ENCODE peak calls at places on chromosomes 7 and 10, in four cellular contexts. One of them, this sample, is unnamed.

GRCh38 chr7:92872701-92873100 is 36.3 kb upstream of the CDK6 start:
- DNase-seq in HepG2: no peak
- DNase-seq in A549: no peak
- DNase-seq in GM12878: no peak
- DNase-seq in this sample: no peak

GRCh38 chr10:79202188-79203013 is 133.6 kb downstream of the ZMIZ1 start:
- DNase-seq in GM12878: no peak
- DNase-seq in HepG2: peak; percentile 31
- DNase-seq in A549: peak; percentile 57
- DNase-seq in this sample: peak; percentile 63

GRCh38 chr7:48106906-48107659 is 18.0 kb downstream of the UPP1 start:
- DNase-seq in A549: no peak
- DNase-seq in GM12878: no peak
- DNase-seq in HepG2: no peak
- DNase-seq in this sample: no peak

GRCh38 chr10:52313350-52314006 is 603 bp upstream of the DKK1 start:
- DNase-seq in GM12878: no peak
- DNase-seq in HepG2: peak; percentile 52
- DNase-seq in A549: no peak
- DNase-seq in this sample: no peak

GRCh38 chr10:71299071-71299759 is 19.8 kb upstream of the SLC29A3 start:
- DNase-seq in HepG2: no peak
- DNase-seq in GM12878: no peak
- DNase-seq in A549: no peak
- DNase-seq in this sample: no peak

GRCh38 chr10:128054163-128054970 is 71.9 kb downstream of the MKI67 start:
- DNase-seq in GM12878: no peak
- DNase-seq in HepG2: no peak
- DNase-seq in A549: no peak
- DNase-seq in this sample: no peak

GRCh38 chr10:99761395-99761794 is 21.0 kb upstream of the ABCC2 start:
- DNase-seq in HepG2: no peak
- DNase-seq in GM12878: no peak
- DNase-seq in A549: no peak
- DNase-seq in this sample: no peak

GRCh38 chr7:114575098-114575497 is 160.5 kb downstream of the FOXP2 start:
- DNase-seq in GM12878: no peak
- DNase-seq in A549: no peak
- DNase-seq in HepG2: no peak
- DNase-seq in this sample: no peak

GRCh38 chr10:113216068-113216467 is 266.0 kb downstream of the TCF7L2 start:
- DNase-seq in A549: peak; percentile 9
- DNase-seq in HepG2: no peak
- DNase-seq in GM12878: no peak
- DNase-seq in this sample: no peak

GRCh38 chr10:69449841-69450240 is 1.4 kb upstream of the TSPAN15 start:
- DNase-seq in HepG2: peak; percentile 73
- DNase-seq in GM12878: no peak
- DNase-seq in A549: peak; percentile 95
- DNase-seq in this sample: peak; percentile 54

GRCh38 chr7:108308276-108308675 is 148.0 kb downstream of the NRCAM start:
- DNase-seq in HepG2: no peak
- DNase-seq in GM12878: no peak
- DNase-seq in A549: no peak
- DNase-seq in this sample: no peak

GRCh38 chr7:75572396-75572795 is 80.3 kb downstream of the SPDYE5 start:
- DNase-seq in HepG2: no peak
- DNase-seq in GM12878: no peak
- DNase-seq in A549: no peak
- DNase-seq in this sample: no peak

GRCh38 chr7:156014808-156015207 is 202.5 kb upstream of the SHH start:
- DNase-seq in A549: no peak
- DNase-seq in HepG2: no peak
- DNase-seq in GM12878: no peak
- DNase-seq in this sample: no peak

GRCh38 chr10:128526793-128527375 is 400.7 kb upstream of the MKI67 start:
- DNase-seq in A549: no peak
- DNase-seq in HepG2: no peak
- DNase-seq in GM12878: no peak
- DNase-seq in this sample: no peak

GRCh38 chr10:71302451-71302850 is 16.6 kb upstream of the SLC29A3 start:
- DNase-seq in A549: no peak
- DNase-seq in HepG2: no peak
- DNase-seq in GM12878: no peak
- DNase-seq in this sample: no peak

GRCh38 chr7:39270018-39270417 is 292.3 kb downstream of the POU6F2 start:
- DNase-seq in HepG2: no peak
- DNase-seq in A549: no peak
- DNase-seq in GM12878: no peak
- DNase-seq in this sample: no peak

GRCh38 chr10:22002531-22003110 is 909 bp downstream of the DNAJC1 start:
- DNase-seq in HepG2: peak; percentile 21
- DNase-seq in A549: peak; percentile 13
- DNase-seq in GM12878: no peak
- DNase-seq in this sample: no peak

GRCh38 chr7:159125104-159125943 is 19.3 kb downstream of the VIPR2 start:
- DNase-seq in A549: no peak
- DNase-seq in GM12878: no peak
- DNase-seq in HepG2: no peak
- DNase-seq in this sample: no peak

GRCh38 chr10:29815572-29815971 is 180.8 kb upstream of the SVIL start:
- DNase-seq in HepG2: no peak
- DNase-seq in A549: no peak
- DNase-seq in GM12878: no peak
- DNase-seq in this sample: no peak

GRCh38 chr10:117911684-117912083 is 135.1 kb downstream of the RAB11FIP2 start:
- DNase-seq in GM12878: no peak
- DNase-seq in A549: no peak
- DNase-seq in HepG2: no peak
- DNase-seq in this sample: no peak

GRCh38 chr10:129958686-129959543 is 5.2 kb downstream of the EBF3 start:
- DNase-seq in GM12878: no peak
- DNase-seq in A549: no peak
- DNase-seq in HepG2: no peak
- DNase-seq in this sample: no peak

GRCh38 chr10:114284346-114285071 is 45.5 kb downstream of the VWA2 start:
- DNase-seq in GM12878: no peak
- DNase-seq in HepG2: no peak
- DNase-seq in A549: no peak
- DNase-seq in this sample: no peak

GRCh38 chr10:78891741-78892140 is 177.0 kb upstream of the ZMIZ1 start:
- DNase-seq in A549: no peak
- DNase-seq in HepG2: no peak
- DNase-seq in GM12878: no peak
- DNase-seq in this sample: no peak

DNA sequence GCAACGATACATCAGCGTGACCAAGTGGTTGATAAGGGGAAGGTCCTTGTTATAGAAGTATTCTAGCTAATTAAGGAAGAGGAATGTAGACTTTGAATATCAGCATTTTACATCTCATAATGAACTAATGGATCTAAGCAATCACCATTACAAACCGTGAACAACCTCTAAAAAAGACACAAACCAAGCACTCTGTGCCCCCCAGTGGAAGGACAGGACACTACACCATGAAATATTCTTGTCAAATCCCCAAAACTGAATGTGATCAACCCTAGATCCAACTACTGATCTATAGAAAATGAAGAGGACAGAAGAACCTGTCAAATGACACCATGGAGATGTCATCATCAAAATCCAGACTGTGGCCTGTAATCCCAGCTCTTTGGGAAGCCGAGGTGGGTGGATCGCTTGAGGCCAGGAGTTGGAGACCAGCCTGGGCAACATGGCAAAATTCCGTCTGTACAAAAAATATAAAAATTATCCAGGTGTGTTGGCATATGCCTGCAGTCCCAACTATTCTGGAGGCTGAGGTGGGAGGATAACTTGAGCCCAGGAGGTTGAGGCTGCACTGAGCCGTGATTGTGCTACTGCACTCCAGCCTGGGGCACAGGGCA is 111.3 kb upstream of the CARD11 start:
- DNase-seq in GM12878: peak; percentile 15
- DNase-seq in A549: peak; percentile 53
- DNase-seq in HepG2: peak; percentile 43
- DNase-seq in this sample: peak; percentile 63
- TF ChIP-seq MYC in GM12878: no peak
- TF ChIP-seq MYC in A549: no peak
- TF ChIP-seq MYC in HepG2: no peak
- TF ChIP-seq MYC in this sample: no peak

GRCh38 chr10:88366772-88367171 is 216.3 kb downstream of the RNLS start:
- DNase-seq in GM12878: no peak
- DNase-seq in HepG2: no peak
- DNase-seq in A549: no peak
- DNase-seq in this sample: no peak

GRCh38 chr10:88361995-88362540 is 221.1 kb downstream of the RNLS start:
- DNase-seq in HepG2: no peak
- DNase-seq in GM12878: no peak
- DNase-seq in A549: no peak
- DNase-seq in this sample: no peak

DNA sequence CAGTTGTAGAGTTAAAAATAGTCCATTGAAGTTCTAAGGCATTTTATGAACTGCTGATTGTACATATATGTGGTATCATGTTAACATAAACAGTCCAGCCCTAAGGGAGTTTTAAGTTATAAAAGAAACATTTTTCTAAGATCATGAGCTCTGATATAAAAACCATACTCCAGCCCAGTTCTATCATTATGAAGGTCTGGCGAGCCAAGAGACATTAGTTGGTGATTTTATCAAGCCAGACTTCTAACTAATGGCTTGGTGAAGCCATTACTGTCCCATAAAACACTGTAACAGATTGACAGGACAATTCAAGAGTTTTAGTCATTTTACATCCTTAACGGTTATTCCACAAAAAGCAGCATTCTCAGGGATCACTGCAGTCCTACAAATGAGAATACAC is 221.6 kb downstream of the RNLS start:
- DNase-seq in HepG2: no peak
- DNase-seq in GM12878: no peak
- DNase-seq in A549: no peak
- DNase-seq in this sample: no peak
- TF ChIP-seq RAD21 in HepG2: no peak
- TF ChIP-seq RAD21 in GM12878: no peak
- TF ChIP-seq RAD21 in A549: no peak
- TF ChIP-seq RAD21 in this sample: no peak

GRCh38 chr7:17601921-17602320 is 303.5 kb downstream of the AHR start:
- DNase-seq in GM12878: no peak
- DNase-seq in HepG2: no peak
- DNase-seq in A549: no peak
- DNase-seq in this sample: no peak
- TF ChIP-seq MYC in GM12878: no peak
- TF ChIP-seq MYC in HepG2: no peak
- TF ChIP-seq MYC in A549: no peak
- TF ChIP-seq MYC in this sample: no peak

GRCh38 chr7:6652446-6653011 is 15.4 kb downstream of the ZNF316 start:
- DNase-seq in A549: no peak
- DNase-seq in GM12878: no peak
- DNase-seq in HepG2: no peak
- DNase-seq in this sample: peak; percentile 21
- TF ChIP-seq RAD21 in A549: no peak
- TF ChIP-seq RAD21 in GM12878: no peak
- TF ChIP-seq RAD21 in HepG2: no peak
- TF ChIP-seq RAD21 in this sample: no peak

GRCh38 chr10:92894081-92894480 is 45.8 kb downstream of the EXOC6 start:
- DNase-seq in A549: no peak
- DNase-seq in GM12878: no peak
- DNase-seq in HepG2: no peak
- DNase-seq in this sample: no peak
- TF ChIP-seq MYC in A549: no peak
- TF ChIP-seq MYC in GM12878: no peak
- TF ChIP-seq MYC in HepG2: no peak
- TF ChIP-seq MYC in this sample: no peak

DNA sequence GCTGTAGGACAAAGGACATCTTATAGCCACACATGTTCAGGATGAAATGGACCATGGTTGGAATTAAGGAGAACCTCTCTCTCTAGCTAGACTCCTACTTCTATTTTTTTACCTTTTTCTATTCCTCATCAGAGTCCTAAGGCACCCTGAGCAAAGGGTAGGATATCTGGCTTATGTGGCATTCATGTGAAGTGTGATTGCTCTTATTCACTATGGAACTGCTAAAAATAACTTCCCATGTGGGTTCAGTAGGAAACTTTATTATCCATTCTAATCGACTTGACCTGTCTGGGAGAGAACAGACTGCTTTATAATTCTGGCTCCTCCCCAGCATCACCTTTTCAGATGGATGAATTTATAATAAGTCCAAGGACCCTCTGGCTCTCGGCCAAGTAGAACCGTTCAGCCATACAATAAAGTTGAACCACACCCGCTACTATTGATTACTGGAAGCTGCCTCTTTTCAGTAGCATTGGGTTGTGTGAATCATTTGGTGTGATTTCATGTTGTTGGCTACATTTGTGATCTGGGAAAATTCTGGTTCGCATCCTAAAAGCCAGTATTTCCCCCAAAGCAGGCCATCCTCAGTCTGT is 117.5 kb downstream of the NRF1 start:
- DNase-seq in GM12878: no peak
- DNase-seq in HepG2: no peak
- DNase-seq in A549: no peak
- DNase-seq in this sample: no peak
- TF ChIP-seq RAD21 in GM12878: no peak
- TF ChIP-seq RAD21 in HepG2: no peak
- TF ChIP-seq RAD21 in A549: no peak
- TF ChIP-seq RAD21 in this sample: no peak

GRCh38 chr7:112547916-112548315 is 67.1 kb downstream of the LSMEM1 start:
- DNase-seq in GM12878: no peak
- DNase-seq in HepG2: no peak
- DNase-seq in A549: no peak
- DNase-seq in this sample: no peak

GRCh38 chr7:112546723-112547513 is 66.1 kb downstream of the LSMEM1 start:
- DNase-seq in GM12878: no peak
- DNase-seq in A549: peak; percentile 13
- DNase-seq in HepG2: peak; percentile 30
- DNase-seq in this sample: no peak

GRCh38 chr7:112554591-112554990 is 73.8 kb downstream of the LSMEM1 start:
- DNase-seq in HepG2: no peak
- DNase-seq in A549: no peak
- DNase-seq in GM12878: no peak
- DNase-seq in this sample: no peak

DNA sequence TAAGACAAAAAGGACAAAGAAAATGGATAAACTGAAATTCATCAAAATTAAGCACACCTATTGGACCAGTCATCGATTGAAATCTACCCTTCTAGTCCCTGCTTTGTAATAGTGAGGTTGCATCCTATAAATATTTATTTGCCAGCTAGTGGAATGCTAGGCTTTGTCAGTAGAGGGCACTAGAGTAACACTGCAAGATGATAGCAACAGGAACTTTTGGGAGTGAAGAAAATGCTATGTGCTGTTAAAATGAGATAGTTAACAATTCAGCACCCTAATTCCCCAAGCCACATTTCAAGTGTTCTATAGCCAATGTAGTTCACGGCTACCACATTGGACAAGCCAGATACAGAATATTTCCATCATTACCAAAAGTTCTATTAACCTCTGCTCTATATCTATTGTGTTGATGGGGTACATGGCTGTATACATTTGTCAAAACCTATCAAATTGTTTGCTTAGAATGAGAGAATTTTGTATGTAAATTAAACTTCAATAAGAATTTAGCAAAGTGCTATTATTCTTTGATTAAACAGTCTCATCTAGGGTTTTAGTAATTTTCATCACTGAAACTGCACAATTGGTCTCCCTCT is 69.8 kb downstream of the LSMEM1 start:
- DNase-seq in A549: peak; percentile 73
- DNase-seq in GM12878: peak; percentile 23
- DNase-seq in HepG2: peak; percentile 60
- DNase-seq in this sample: peak; percentile 64
- TF ChIP-seq MYC in A549: no peak
- TF ChIP-seq MYC in GM12878: no peak
- TF ChIP-seq MYC in HepG2: no peak
- TF ChIP-seq MYC in this sample: no peak

GRCh38 chr10:74500806-74501205 is 325.6 kb upstream of the KAT6B start:
- DNase-seq in A549: no peak
- DNase-seq in GM12878: no peak
- DNase-seq in HepG2: no peak
- DNase-seq in this sample: no peak
- TF ChIP-seq RAD21 in A549: no peak
- TF ChIP-seq RAD21 in GM12878: no peak
- TF ChIP-seq RAD21 in HepG2: no peak
- TF ChIP-seq RAD21 in this sample: no peak